ENCODE peak calls at places on chromosomes 5 and 9, in nine cellular contexts. One of them, this sample, is unnamed.

GRCh38 chr5:73901045-73901444 is 275.0 kb downstream of the ARHGEF28 start:
- DNase-seq in iris pigment epithelial cell: peak; percentile 56
- DNase-seq in left ventricle myocardium superior: peak; percentile 37
- DNase-seq in LoVo: peak; percentile 83
- DNase-seq in NCI-H526: no peak
- DNase-seq in A172: peak; percentile 79
- DNase-seq in EL: peak; percentile 86
- DNase-seq in GM03348: no peak
- DNase-seq in astrocyte of the cerebellum: no peak
- DNase-seq in this sample: no peak

GRCh38 chr9:134475051-134475790 is 149.0 kb downstream of the RXRA start:
- DNase-seq in astrocyte of the cerebellum: no peak
- DNase-seq in EL: peak; percentile 81
- DNase-seq in iris pigment epithelial cell: peak; percentile 82
- DNase-seq in A172: peak; percentile 84
- DNase-seq in LoVo: no peak
- DNase-seq in GM03348: peak; percentile 92
- DNase-seq in left ventricle myocardium superior: peak; percentile 86
- DNase-seq in NCI-H526: no peak
- DNase-seq in this sample: no peak

GRCh38 chr9:2691212-2691611 is 26.1 kb upstream of the KCNV2 start:
- DNase-seq in GM03348: no peak
- DNase-seq in EL: no peak
- DNase-seq in iris pigment epithelial cell: no peak
- DNase-seq in left ventricle myocardium superior: no peak
- DNase-seq in astrocyte of the cerebellum: no peak
- DNase-seq in A172: no peak
- DNase-seq in NCI-H526: no peak
- DNase-seq in LoVo: no peak
- DNase-seq in this sample: no peak

GRCh38 chr9:115957571-115957970 is 196.0 kb upstream of the PAPPA start:
- DNase-seq in EL: no peak
- DNase-seq in astrocyte of the cerebellum: no peak
- DNase-seq in GM03348: no peak
- DNase-seq in LoVo: no peak
- DNase-seq in A172: no peak
- DNase-seq in iris pigment epithelial cell: peak; percentile 50
- DNase-seq in NCI-H526: no peak
- DNase-seq in left ventricle myocardium superior: no peak
- DNase-seq in this sample: no peak

GRCh38 chr9:77807295-77807694 is 159.2 kb upstream of the GNA14 start:
- DNase-seq in astrocyte of the cerebellum: no peak
- DNase-seq in iris pigment epithelial cell: peak; percentile 98
- DNase-seq in left ventricle myocardium superior: no peak
- DNase-seq in NCI-H526: no peak
- DNase-seq in A172: peak; percentile 57
- DNase-seq in EL: peak; percentile 92
- DNase-seq in GM03348: peak; percentile 79
- DNase-seq in LoVo: peak; percentile 32
- DNase-seq in this sample: no peak

GRCh38 chr5:37575541-37576489 is 196.7 kb downstream of the WDR70 start:
- DNase-seq in NCI-H526: no peak
- DNase-seq in astrocyte of the cerebellum: no peak
- DNase-seq in EL: no peak
- DNase-seq in A172: no peak
- DNase-seq in LoVo: no peak
- DNase-seq in GM03348: no peak
- DNase-seq in left ventricle myocardium superior: no peak
- DNase-seq in iris pigment epithelial cell: peak; percentile 31
- DNase-seq in this sample: no peak

GRCh38 chr9:17423681-17424011 is 155.2 kb upstream of the SH3GL2 start:
- DNase-seq in GM03348: no peak
- DNase-seq in NCI-H526: no peak
- DNase-seq in left ventricle myocardium superior: no peak
- DNase-seq in iris pigment epithelial cell: no peak
- DNase-seq in EL: no peak
- DNase-seq in LoVo: no peak
- DNase-seq in astrocyte of the cerebellum: no peak
- DNase-seq in A172: no peak
- DNase-seq in this sample: no peak

GRCh38 chr5:65041296-65042158 is 272.8 kb downstream of the CWC27 start:
- DNase-seq in EL: peak; percentile 64
- DNase-seq in NCI-H526: no peak
- DNase-seq in astrocyte of the cerebellum: no peak
- DNase-seq in A172: no peak
- DNase-seq in LoVo: no peak
- DNase-seq in left ventricle myocardium superior: no peak
- DNase-seq in GM03348: peak; percentile 64
- DNase-seq in iris pigment epithelial cell: peak; percentile 36
- DNase-seq in this sample: no peak

GRCh38 chr5:56900858-56901578 is 8.4 kb upstream of the SETD9 start:
- DNase-seq in NCI-H526: peak; percentile 49
- DNase-seq in LoVo: peak; percentile 67
- DNase-seq in left ventricle myocardium superior: no peak
- DNase-seq in EL: peak; percentile 51
- DNase-seq in astrocyte of the cerebellum: peak; percentile 5
- DNase-seq in iris pigment epithelial cell: peak; percentile 26
- DNase-seq in GM03348: peak; percentile 57
- DNase-seq in A172: peak; percentile 55
- DNase-seq in this sample: no peak

GRCh38 chr5:67234671-67235176 is 38.1 kb upstream of the CD180 start:
- DNase-seq in NCI-H526: no peak
- DNase-seq in A172: peak; percentile 75
- DNase-seq in EL: peak; percentile 80
- DNase-seq in iris pigment epithelial cell: peak; percentile 88
- DNase-seq in left ventricle myocardium superior: peak; percentile 50
- DNase-seq in astrocyte of the cerebellum: peak; percentile 95
- DNase-seq in GM03348: peak; percentile 19
- DNase-seq in LoVo: no peak
- DNase-seq in this sample: no peak

GRCh38 chr5:14696057-14696456 is 31.5 kb downstream of the OTULIN start:
- DNase-seq in NCI-H526: no peak
- DNase-seq in left ventricle myocardium superior: no peak
- DNase-seq in astrocyte of the cerebellum: no peak
- DNase-seq in iris pigment epithelial cell: peak; percentile 41
- DNase-seq in EL: no peak
- DNase-seq in A172: no peak
- DNase-seq in GM03348: no peak
- DNase-seq in LoVo: no peak
- DNase-seq in this sample: no peak

GRCh38 chr9:138025908-138026307 is 148.3 kb downstream of the CACNA1B start:
- DNase-seq in NCI-H526: no peak
- DNase-seq in astrocyte of the cerebellum: no peak
- DNase-seq in A172: no peak
- DNase-seq in left ventricle myocardium superior: peak; percentile 10
- DNase-seq in GM03348: no peak
- DNase-seq in iris pigment epithelial cell: no peak
- DNase-seq in EL: no peak
- DNase-seq in LoVo: no peak
- DNase-seq in this sample: no peak